ENCODE peak calls at places on chromosomes 6 and 20, in six cellular contexts. Y, S, U, A, C and G are unnamed samples.

GRCh38 chr6:11315743-11316437 is 83.4 kb upstream of the NEDD9 start:
- DNase-seq in Y (no peak), S (peak; percentile 25), U (no peak), A (no peak), C (no peak), G (no peak)

GRCh38 chr6:105892577-105893262 is 193.4 kb upstream of the PRDM1 start:
- DNase-seq in Y (no peak), S (peak; percentile 8), U (no peak), A (peak; percentile 53), C (no peak), G (peak; percentile 70)

GRCh38 chr6:168606722-168607121 is 165.7 kb downstream of the SMOC2 start:
- DNase-seq in Y (no peak), S (no peak), U (no peak), A (no peak), C (no peak), G (no peak)

GRCh38 chr6:20693466-20694063 is 159.3 kb downstream of the CDKAL1 start:
- DNase-seq in Y (no peak), S (no peak), U (no peak), A (no peak), C (peak; percentile 11), G (no peak)

GRCh38 chr6:11324453-11325023 is 92.1 kb upstream of the NEDD9 start:
- DNase-seq in Y (no peak), S (no peak), U (no peak), A (no peak), C (no peak), G (no peak)

GRCh38 chr20:41631826-41632225 is 13.6 kb upstream of the CHD6 start:
- DNase-seq in Y (peak; percentile 72), S (no peak), U (no peak), A (no peak), C (peak; percentile 40), G (no peak)

GRCh38 chr6:169556758-169557505 is 144.9 kb downstream of the WDR27 start:
- DNase-seq in Y (no peak), S (no peak), U (no peak), A (peak; percentile 60), C (no peak), G (no peak)

GRCh38 chr6:155273438-155273837 is 9.6 kb downstream of the CLDN20 start:
- DNase-seq in Y (no peak), S (no peak), U (no peak), A (no peak), C (no peak), G (no peak)

GRCh38 chr20:43963872-43964791 is 49.5 kb downstream of the TOX2 start:
- DNase-seq in Y (peak; percentile 84), S (no peak), U (no peak), A (peak; percentile 42), C (peak; percentile 51), G (peak; percentile 65)

GRCh38 chr20:3312940-3313656 is 74.1 kb upstream of the SLC4A11 start:
- DNase-seq in Y (no peak), S (no peak), U (no peak), A (no peak), C (peak; percentile 66), G (peak; percentile 31)

GRCh38 chr20:47503685-47504084 is 2.0 kb downstream of the NCOA3 start:
- DNase-seq in Y (no peak), S (peak; percentile 34), U (no peak), A (no peak), C (no peak), G (no peak)

GRCh38 chr20:39534846-39535245 is 572.7 kb downstream of the DHX35 start:
- DNase-seq in Y (no peak), S (no peak), U (no peak), A (no peak), C (no peak), G (no peak)

GRCh38 chr6:90049295-90049694 is 155.0 kb downstream of the GJA10 start:
- DNase-seq in Y (no peak), S (no peak), U (no peak), A (no peak), C (no peak), G (no peak)

GRCh38 chr6:43736211-43736786 is 33.7 kb upstream of the VEGFA start:
- DNase-seq in Y (no peak), S (no peak), U (no peak), A (no peak), C (no peak), G (no peak)

GRCh38 chr6:134379086-134379485 is 61.2 kb upstream of the SGK1 start:
- DNase-seq in Y (no peak), S (no peak), U (no peak), A (no peak), C (no peak), G (peak; percentile 90)